ENCODE peak calls at places on chromosome 13, in six cellular contexts. A is heart left ventricle; G is brain microvascular endothelial cell; L is CD8-positive, alpha-beta T cell; C is AG10803; Q is activated CD8-positive, alpha-beta T cell treated with anti-CD3 and anti-CD28 coated beads for 36 hours. E is an unnamed sample.
A peak's percentile ranks its signal among the peaks of the same experiment; 100 is the strongest.

GRCh38 chr13:37602743-37603381 is 4.3 kb upstream of the POSTN start:
- DNase-seq in A (no peak), G (no peak), L (no peak), C (peak; percentile 52), Q (no peak), E (no peak)

GRCh38 chr13:113860579-113861432 is 3.1 kb downstream of the GAS6 start:
- DNase-seq in A (no peak), G (no peak), L (no peak), C (no peak), Q (no peak), E (no peak)

GRCh38 chr13:38325426-38325825 is 24.2 kb upstream of the UFM1 start:
- DNase-seq in A (no peak), G (no peak), L (no peak), C (no peak), Q (no peak), E (no peak)

GRCh38 chr13:24187185-24187584 is 26.7 kb downstream of the SPATA13 start:
- DNase-seq in A (no peak), G (peak; percentile 40), L (no peak), C (peak; percentile 24), Q (peak; percentile 48), E (no peak)

GRCh38 chr13:40127476-40127875 is 472.0 kb downstream of the COG6 start:
- DNase-seq in A (no peak), G (no peak), L (no peak), C (no peak), Q (no peak), E (no peak)

GRCh38 chr13:113849546-113849945 is 14.3 kb downstream of the GAS6 start:
- DNase-seq in A (no peak), G (no peak), L (no peak), C (no peak), Q (no peak), E (no peak)

GRCh38 chr13:35016362-35017148 is 74.5 kb downstream of the NBEA start:
- DNase-seq in A (no peak), G (no peak), L (no peak), C (no peak), Q (no peak), E (no peak)

GRCh38 chr13:107289540-107289939 is 721.6 kb upstream of the ARGLU1 start:
- DNase-seq in A (no peak), G (no peak), L (no peak), C (peak; percentile 31), Q (no peak), E (no peak)

GRCh38 chr13:110576736-110577476 is 15.4 kb upstream of the RAB20 start:
- DNase-seq in A (no peak), G (no peak), L (no peak), C (no peak), Q (no peak), E (no peak)

GRCh38 chr13:44044544-44045178 is 165.0 kb downstream of the LACC1 start:
- DNase-seq in A (no peak), G (peak; percentile 34), L (no peak), C (no peak), Q (no peak), E (no peak)

GRCh38 chr13:108859202-108860012 is 230.0 kb downstream of the MYO16 start:
- DNase-seq in A (no peak), G (peak; percentile 76), L (no peak), C (peak; percentile 70), Q (no peak), E (no peak)

GRCh38 chr13:101474419-101474957 is 22.0 kb downstream of the ITGBL1 start:
- DNase-seq in A (no peak), G (peak; percentile 82), L (no peak), C (peak; percentile 91), Q (no peak), E (no peak)

GRCh38 chr13:110726726-110727125 is 13.2 kb downstream of the ING1 start:
- DNase-seq in A (no peak), G (no peak), L (no peak), C (no peak), Q (peak; percentile 87), E (peak; percentile 53)

GRCh38 chr13:44040070-44040753 is 160.5 kb downstream of the LACC1 start:
- DNase-seq in A (no peak), G (no peak), L (no peak), C (no peak), Q (no peak), E (no peak)

GRCh38 chr13:23871616-23872220 is 17.5 kb downstream of the MIPEP start:
- DNase-seq in A (no peak), G (no peak), L (no peak), C (peak; percentile 60), Q (no peak), E (peak; percentile 38)

GRCh38 chr13:110881811-110882210 is 33.1 kb downstream of the ANKRD10 start:
- DNase-seq in A (no peak), G (no peak), L (no peak), C (no peak), Q (no peak), E (no peak)

GRCh38 chr13:30224732-30225131 is 82.6 kb downstream of the KATNAL1 start:
- DNase-seq in A (no peak), G (peak; percentile 42), L (no peak), C (peak; percentile 12), Q (peak; percentile 11), E (no peak)
- TF ChIP-seq CTCF in A (no peak), G (no peak), L (no peak), C (no peak), Q (no peak), E (no peak)

GRCh38 chr13:30464496-30465351 is 1.0 kb downstream of the HMGB1 start:
- DNase-seq in A (peak; percentile 78), G (peak; percentile 60), L (peak; percentile 63), C (peak; percentile 87), Q (peak; percentile 84), E (peak; percentile 72)
- TF ChIP-seq CTCF in A (no peak), G (no peak), L (no peak), C (no peak), Q (no peak), E (no peak)

GRCh38 chr13:27406178-27406939 is 18.1 kb upstream of the GTF3A start:
- DNase-seq in A (no peak), G (peak; percentile 19), L (no peak), C (peak; percentile 54), Q (peak; percentile 44), E (peak; percentile 53)
- TF ChIP-seq CTCF in A (peak; percentile 47), G (peak; percentile 66), L (peak; percentile 54), C (peak; percentile 62), Q (peak; percentile 49), E (peak; percentile 39)

GRCh38 chr13:102724923-102725322 is 30.1 kb upstream of the METTL21C start:
- DNase-seq in A (no peak), G (peak; percentile 54), L (no peak), C (peak; percentile 83), Q (no peak), E (no peak)
- TF ChIP-seq CTCF in A (no peak), G (peak; percentile 63), L (no peak), C (peak; percentile 71), Q (no peak), E (peak; percentile 40)

GRCh38 chr13:49561064-49561410 is 24.3 kb downstream of the RCBTB1 start:
- DNase-seq in A (peak; percentile 54), G (no peak), L (no peak), C (no peak), Q (no peak), E (no peak)

GRCh38 chr13:49559006-49559405 is 26.4 kb downstream of the RCBTB1 start:
- DNase-seq in A (no peak), G (no peak), L (no peak), C (no peak), Q (no peak), E (no peak)

GRCh38 chr13:49563513-49563912 is 21.8 kb downstream of the RCBTB1 start:
- DNase-seq in A (no peak), G (no peak), L (no peak), C (peak; percentile 74), Q (no peak), E (no peak)

GRCh38 chr13:49560270-49561063 is 24.9 kb downstream of the RCBTB1 start:
- DNase-seq in A (no peak), G (peak; percentile 39), L (no peak), C (no peak), Q (peak; percentile 31), E (no peak)
- TF ChIP-seq CTCF in A (no peak), G (peak; percentile 66), L (no peak), C (no peak), Q (no peak), E (no peak)

GRCh38 chr13:80850771-80851170 is 509.8 kb upstream of the SPRY2 start:
- DNase-seq in A (no peak), G (no peak), L (no peak), C (no peak), Q (no peak), E (no peak)
- TF ChIP-seq CTCF in A (no peak), G (no peak), L (no peak), C (no peak), Q (no peak), E (no peak)

GRCh38 chr13:87259479-87260083 is 411.6 kb upstream of the SLITRK5 start:
- DNase-seq in A (no peak), G (no peak), L (no peak), C (no peak), Q (no peak), E (no peak)
- TF ChIP-seq CTCF in A (no peak), G (peak; percentile 67), L (no peak), C (peak; percentile 15), Q (no peak), E (peak; percentile 4)

GRCh38 chr13:84574851-84575250 is 692.6 kb upstream of the SLITRK1 start:
- DNase-seq in A (no peak), G (peak; percentile 12), L (no peak), C (peak; percentile 21), Q (no peak), E (no peak)
- TF ChIP-seq CTCF in A (peak; percentile 10), G (peak; percentile 44), L (no peak), C (peak; percentile 52), Q (no peak), E (no peak)

GRCh38 chr13:96819375-96819774 is 174.9 kb downstream of the OXGR1 start:
- DNase-seq in A (no peak), G (no peak), L (no peak), C (no peak), Q (no peak), E (no peak)

GRCh38 chr13:96821381-96821780 is 172.9 kb downstream of the OXGR1 start:
- DNase-seq in A (no peak), G (peak; percentile 21), L (no peak), C (peak; percentile 20), Q (no peak), E (no peak)

GRCh38 chr13:96824110-96824509 is 170.2 kb downstream of the OXGR1 start:
- DNase-seq in A (no peak), G (no peak), L (no peak), C (no peak), Q (no peak), E (no peak)

GRCh38 chr13:96821971-96822370 is 172.3 kb downstream of the OXGR1 start:
- DNase-seq in A (no peak), G (no peak), L (no peak), C (no peak), Q (no peak), E (no peak)

DNA sequence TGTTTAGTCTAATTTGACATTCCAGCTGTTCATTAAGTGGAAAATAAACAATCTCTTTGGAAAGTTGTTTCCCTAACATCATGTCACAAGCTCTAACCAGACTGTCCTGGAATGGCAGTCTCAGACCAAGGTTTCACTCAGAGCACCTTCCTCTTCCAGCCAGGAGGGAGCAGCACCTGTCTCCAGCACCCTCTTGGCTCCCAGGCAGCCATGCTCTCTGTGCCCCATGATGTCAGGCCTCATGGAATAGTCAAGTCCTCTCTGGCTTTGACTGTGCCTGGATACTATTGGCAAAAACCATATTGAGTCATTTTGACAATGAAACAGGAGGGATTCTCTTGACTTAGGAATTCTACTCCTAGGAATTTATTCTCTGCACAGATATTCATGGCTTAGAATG is 171.4 kb downstream of the OXGR1 start:
- DNase-seq in A (no peak), G (no peak), L (no peak), C (no peak), Q (no peak), E (peak; percentile 13)
- TF ChIP-seq CTCF in A (no peak), G (peak; percentile 48), L (no peak), C (peak; percentile 17), Q (no peak), E (peak; percentile 24)

GRCh38 chr13:51583875-51584730 is at the start of gene WDFY2:
- DNase-seq in A (peak; percentile 100), G (peak; percentile 100), L (peak; percentile 98), C (peak; percentile 100), Q (peak; percentile 99), E (peak; percentile 97)
- TF ChIP-seq CTCF in A (peak; percentile 12), G (no peak), L (no peak), C (peak; percentile 23), Q (no peak), E (no peak)

E was measured in GM10248.